ENCODE peak calls at places on chromosomes 16 and 17, in four cellular contexts. E, J, T and A are unnamed samples.
A peak's percentile ranks its signal among the peaks of the same experiment; 100 is the strongest.

GRCh38 chr17:69326302-69327059 is 452 bp downstream of the ABCA5 start:
- DNase-seq in E (no peak), J (no peak), T (no peak), A (peak; percentile 25)

GRCh38 chr17:491086-492014 is 138.7 kb upstream of the RPH3AL start:
- DNase-seq in E (no peak), J (peak; percentile 51), T (no peak), A (peak; percentile 54)

GRCh38 chr16:84922351-84923135 is 88.8 kb downstream of the ZDHHC7 start:
- DNase-seq in E (no peak), J (peak; percentile 44), T (no peak), A (peak; percentile 45)

GRCh38 chr17:61389670-61390478 is 9.8 kb upstream of the TBX2 start:
- DNase-seq in E (no peak), J (no peak), T (no peak), A (peak; percentile 57)

GRCh38 chr16:74623214-74623842 is 16.4 kb upstream of the GLG1 start:
- DNase-seq in E (no peak), J (no peak), T (peak; percentile 3), A (peak; percentile 7)

GRCh38 chr17:42878123-42878880 is 22.3 kb upstream of the G6PC1 start:
- DNase-seq in E (no peak), J (no peak), T (no peak), A (peak; percentile 81)

GRCh38 chr17:39903158-39903884 is 15.1 kb downstream of the GSDMB start:
- DNase-seq in E (no peak), J (no peak), T (no peak), A (no peak)

GRCh38 chr16:89193021-89193575 is 7.2 kb downstream of the SLC22A31 start:
- DNase-seq in E (peak; percentile 26), J (peak; percentile 72), T (no peak), A (peak; percentile 62)

GRCh38 chr17:40348562-40349476 is 15.7 kb downstream of the GJD3 start:
- DNase-seq in E (no peak), J (peak; percentile 86), T (peak; percentile 89), A (peak; percentile 87)

GRCh38 chr17:38886643-38887010 is 16.8 kb downstream of the LASP1 start:
- DNase-seq in E (no peak), J (no peak), T (no peak), A (no peak)

GRCh38 chr17:17950806-17951205 is 21.4 kb downstream of the TOM1L2 start:
- DNase-seq in E (no peak), J (no peak), T (no peak), A (no peak)

GRCh38 chr17:5000237-5000639 is 2.5 kb downstream of the KIF1C start:
- DNase-seq in E (no peak), J (no peak), T (peak; percentile 94), A (peak; percentile 41)

GRCh38 chr16:67183-67791 is 5.1 kb downstream of the RHBDF1 start:
- DNase-seq in E (no peak), J (no peak), T (no peak), A (no peak)

GRCh38 chr16:9081183-9081582 is 10.3 kb upstream of the HAPSTR1 start:
- DNase-seq in E (no peak), J (no peak), T (no peak), A (no peak)

GRCh38 chr17:46915596-46915995 is 7.4 kb upstream of the GOSR2 start:
- DNase-seq in E (no peak), J (no peak), T (no peak), A (no peak)

GRCh38 chr17:70024253-70024652 is 50.8 kb upstream of the KCNJ16 start:
- DNase-seq in E (no peak), J (no peak), T (no peak), A (no peak)

GRCh38 chr17:49822829-49823228 is 25.0 kb downstream of the TAC4 start:
- DNase-seq in E (no peak), J (no peak), T (no peak), A (no peak)

GRCh38 chr17:20998571-20999043 is 44.2 kb downstream of the USP22 start:
- DNase-seq in E (no peak), J (no peak), T (no peak), A (no peak)

GRCh38 chr17:48814504-48814903 is 2.5 kb downstream of the TTLL6 start:
- DNase-seq in E (no peak), J (peak; percentile 47), T (no peak), A (peak; percentile 61)

GRCh38 chr17:37614391-37614790 is 5.2 kb upstream of the SYNRG start:
- DNase-seq in E (peak; percentile 45), J (no peak), T (no peak), A (no peak)

GRCh38 chr16:2773188-2773968 is 3.7 kb downstream of the ELOB start:
- DNase-seq in E (no peak), J (no peak), T (no peak), A (no peak)

GRCh38 chr17:32958418-32958817 is 30.5 kb downstream of the TMEM98 start:
- DNase-seq in E (peak; percentile 31), J (no peak), T (no peak), A (no peak)

GRCh38 chr17:39080416-39081179 is 70.8 kb downstream of the PLXDC1 start:
- DNase-seq in E (no peak), J (no peak), T (peak; percentile 74), A (no peak)

GRCh38 chr17:9801505-9801904 is 10.1 kb upstream of the DHRS7C start:
- DNase-seq in E (no peak), J (no peak), T (no peak), A (no peak)

GRCh38 chr16:27314161-27314723 is 468 bp downstream of the IL4R start:
- DNase-seq in E (peak; percentile 50), J (peak; percentile 54), T (peak; percentile 83), A (peak; percentile 57)

GRCh38 chr16:27317320-27317719 is 3.5 kb downstream of the IL4R start:
- DNase-seq in E (no peak), J (no peak), T (no peak), A (no peak)

GRCh38 chr16:27316038-27316680 is 2.4 kb downstream of the IL4R start:
- DNase-seq in E (no peak), J (no peak), T (no peak), A (no peak)

GRCh38 chr16:27314986-27315332 is 1.2 kb downstream of the IL4R start:
- DNase-seq in E (no peak), J (no peak), T (peak; percentile 63), A (no peak)

DNA sequence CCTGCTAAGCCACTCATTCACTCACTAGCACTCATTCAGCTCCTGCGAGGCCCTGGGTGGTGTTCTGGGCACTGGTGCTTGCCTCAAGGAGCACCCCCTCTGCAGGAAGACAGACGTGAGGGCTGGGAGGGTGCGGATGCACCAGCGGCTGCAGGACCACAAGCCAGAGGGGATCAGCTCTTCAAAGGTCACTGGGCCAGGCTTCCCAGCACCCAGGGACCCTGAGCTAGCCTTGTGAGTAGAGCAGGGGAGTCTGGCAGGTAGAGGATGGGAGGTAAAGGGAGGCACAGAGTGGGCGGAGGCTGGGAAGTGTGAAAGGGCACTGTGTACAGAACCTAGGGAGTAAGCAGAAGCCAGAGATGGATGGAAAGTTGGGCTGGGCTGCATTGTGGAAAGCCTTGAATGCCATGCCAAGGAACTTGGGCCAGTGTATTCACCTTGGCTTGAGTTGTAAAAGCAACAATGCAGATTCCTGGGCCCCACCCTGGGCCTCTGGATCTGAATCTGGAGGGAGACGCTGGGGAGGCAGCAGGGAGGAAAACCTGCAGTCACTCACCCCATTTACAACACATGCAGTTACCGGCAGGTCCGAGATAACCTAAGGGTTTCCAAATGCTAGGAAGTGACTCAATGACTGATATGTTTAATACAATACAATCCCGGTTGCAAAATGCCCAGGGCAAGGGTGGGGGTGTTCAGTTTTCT is 1.7 kb downstream of the IL4R start:
- DNase-seq in E (no peak), J (peak; percentile 29), T (peak; percentile 78), A (peak; percentile 56)
- TF ChIP-seq CTCF in E (no peak), J (no peak), T (no peak), A (no peak)

DNA sequence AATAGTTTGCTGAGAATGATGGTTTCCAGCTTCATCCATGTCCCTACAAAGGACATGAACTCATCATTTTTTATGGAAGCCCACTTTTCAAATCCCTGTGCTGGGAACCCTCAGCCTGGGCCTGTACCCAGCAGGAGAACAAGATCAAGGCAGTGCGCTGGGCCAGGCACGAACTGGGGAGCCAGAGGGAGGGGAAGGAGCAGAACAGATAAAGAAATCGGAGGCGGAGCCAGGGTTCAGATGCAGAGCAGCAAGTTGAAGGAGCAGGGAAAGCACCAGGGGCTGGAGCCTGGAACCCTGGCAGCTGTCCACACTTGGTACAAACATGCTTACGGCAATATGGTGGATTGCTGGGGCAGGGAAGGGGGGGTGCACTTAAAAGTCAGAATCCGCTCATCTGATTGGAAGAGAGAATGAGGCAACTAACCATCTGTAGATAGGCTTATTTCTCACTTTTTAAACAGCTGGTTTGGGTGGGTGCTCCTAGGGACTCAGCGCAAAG is 107.5 kb downstream of the NOG start:
- DNase-seq in E (no peak), J (no peak), T (no peak), A (no peak)
- TF ChIP-seq CTCF in E (no peak), J (no peak), T (no peak), A (no peak)

DNA sequence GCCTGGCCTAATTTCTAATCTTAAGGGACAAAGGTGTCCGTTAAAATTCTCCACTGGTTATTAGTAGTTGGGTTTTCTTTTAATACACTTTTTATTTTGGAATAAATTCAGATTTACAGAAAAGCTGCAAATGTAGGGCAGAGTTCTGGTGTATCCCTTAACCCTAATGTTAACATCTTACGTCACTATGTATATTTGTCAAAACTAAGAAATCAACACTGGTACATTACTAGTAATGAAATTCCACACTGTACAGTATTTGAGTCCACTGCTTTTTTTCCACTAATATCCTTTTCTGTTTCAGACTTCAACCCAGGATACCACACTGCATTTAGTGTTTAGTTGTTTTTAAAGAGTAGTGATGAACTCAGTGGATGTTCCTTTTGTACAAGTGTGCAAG is 18.7 kb upstream of the KPNA2 start:
- DNase-seq in E (no peak), J (no peak), T (no peak), A (no peak)
- TF ChIP-seq CTCF in E (no peak), J (no peak), T (no peak), A (no peak)

DNA sequence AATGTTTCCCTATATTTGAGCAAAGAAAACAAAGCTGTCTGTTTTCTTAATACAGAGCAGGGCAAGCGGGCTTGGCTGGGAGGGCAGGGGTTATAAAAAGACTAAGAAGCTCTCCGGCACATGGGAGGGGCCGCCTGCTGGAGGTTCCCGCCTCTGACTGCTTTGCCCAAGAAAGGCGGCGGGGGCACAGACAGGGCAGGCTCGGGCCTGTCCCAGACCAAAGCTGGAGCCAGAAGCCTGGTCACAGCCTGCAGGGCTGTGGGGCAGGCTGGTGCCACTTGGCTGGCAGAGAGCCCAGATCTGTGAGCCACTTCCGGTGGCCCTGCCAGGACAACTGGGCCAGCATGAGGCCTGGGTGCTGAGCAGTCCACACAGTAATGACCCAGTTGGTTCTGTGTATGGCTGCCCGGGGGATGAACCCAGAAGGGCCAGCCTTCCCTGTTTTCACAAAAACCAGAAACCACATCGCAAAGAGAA is 89.4 kb downstream of the LITAF start:
- DNase-seq in E (no peak), J (peak; percentile 93), T (peak; percentile 99), A (peak; percentile 97)
- TF ChIP-seq CTCF in E (peak; percentile 32), J (peak; percentile 40), T (peak; percentile 20), A (no peak)

GRCh38 chr17:31508310-31509094 is 117.0 kb downstream of the RAB11FIP4 start:
- DNase-seq in E (no peak), J (peak; percentile 15), T (no peak), A (peak; percentile 48)
- TF ChIP-seq CTCF in E (peak; percentile 21), J (peak; percentile 22), T (no peak), A (peak; percentile 24)